ENCODE peak calls at places on chromosomes 3 and 15, in four cellular contexts. Z is Peyer's patch, B is endothelial cell of umbilical vein, Q is Panc1. V is an unnamed sample.

GRCh38 chr3:37599779-37600178 is 261.9 kb upstream of the CTDSPL start:
- DNase-seq in Q (no peak), Z (no peak), B (no peak), V (no peak)

GRCh38 chr3:2465842-2466241 is 367.2 kb downstream of the CNTN4 start:
- DNase-seq in Z (no peak), Q (no peak), B (no peak), V (no peak)

GRCh38 chr3:58679451-58679850 is 12.9 kb upstream of the FAM3D start:
- DNase-seq in B (no peak), Q (no peak), Z (no peak), V (no peak)

GRCh38 chr3:3847994-3848970 is 49.1 kb downstream of the LRRN1 start:
- DNase-seq in Q (no peak), B (no peak), Z (no peak), V (no peak)

GRCh38 chr15:32878849-32879795 is 161.3 kb downstream of the GREM1 start:
- DNase-seq in Q (no peak), Z (no peak), B (no peak), V (no peak)

GRCh38 chr3:15099364-15100098 is 583 bp upstream of the RBSN start:
- DNase-seq in B (no peak), Q (no peak), Z (no peak), V (no peak)

GRCh38 chr3:139121513-139122220 is 77.0 kb upstream of the PRR23C start:
- DNase-seq in B (no peak), Z (no peak), Q (no peak), V (no peak)

GRCh38 chr15:64158363-64159134 is 4.3 kb downstream of the PPIB start:
- DNase-seq in Z (no peak), B (no peak), Q (no peak), V (no peak)

GRCh38 chr3:124296416-124296815 is 304.5 kb upstream of the ROPN1 start:
- DNase-seq in Z (no peak), Q (no peak), B (no peak), V (no peak)

GRCh38 chr15:70559223-70559823 is 204.0 kb downstream of the UACA start:
- DNase-seq in Z (peak; percentile 79), Q (no peak), B (peak; percentile 55), V (peak; percentile 78)

GRCh38 chr3:71089271-71089670 is 494.3 kb downstream of the FOXP1 start:
- DNase-seq in Q (no peak), Z (no peak), B (no peak), V (no peak)

GRCh38 chr3:95272791-95273190 is 1209.9 kb downstream of the NSUN3 start:
- DNase-seq in Q (no peak), Z (no peak), B (no peak), V (no peak)

GRCh38 chr3:43455233-43455632 is 166.6 kb downstream of the ANO10 start:
- DNase-seq in Q (peak; percentile 15), B (peak; percentile 35), Z (no peak), V (no peak)

GRCh38 chr3:13276438-13277129 is 143.5 kb downstream of the NUP210 start:
- DNase-seq in Z (no peak), B (no peak), Q (no peak), V (no peak)

GRCh38 chr15:93076217-93076616 is 12.8 kb downstream of the RGMA start:
- DNase-seq in Q (no peak), Z (no peak), B (no peak), V (no peak)

GRCh38 chr15:93080451-93080850 is 8.6 kb downstream of the RGMA start:
- DNase-seq in Z (no peak), Q (no peak), B (no peak), V (no peak)

GRCh38 chr15:93073465-93073952 is 15.5 kb downstream of the RGMA start:
- DNase-seq in Q (no peak), B (no peak), Z (no peak), V (no peak)

GRCh38 chr15:93074596-93074995 is 14.4 kb downstream of the RGMA start:
- DNase-seq in B (no peak), Q (no peak), Z (no peak), V (no peak)

DNA sequence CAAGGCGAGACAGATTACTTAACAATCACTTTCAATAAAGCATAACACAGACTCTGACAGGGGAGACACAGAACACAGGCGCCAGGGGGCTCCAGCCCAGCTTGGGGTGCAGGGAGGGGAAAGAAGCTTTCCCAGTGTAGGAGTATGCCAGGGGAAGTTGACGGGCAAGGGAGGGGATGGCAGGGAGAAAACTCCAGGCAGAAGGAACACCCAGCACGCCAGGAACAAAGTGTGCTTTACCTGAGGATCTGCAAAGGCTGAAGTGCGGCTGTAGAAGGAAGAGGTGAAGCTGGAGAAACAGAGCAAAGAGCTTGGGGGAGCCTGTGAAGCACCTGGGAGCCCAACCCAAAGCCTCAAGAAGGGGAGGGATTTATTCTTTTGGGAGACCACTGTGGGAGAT is 12.1 kb downstream of the RGMA start:
- DNase-seq in Q (no peak), B (no peak), Z (no peak), V (no peak)
- H3K27me3 ChIP-seq in Q (peaks cover 29% of the 10 kb centered on the region), B (peaks cover 18% of the 10 kb centered on the region), Z (peaks cover 7% of the 10 kb centered on the region), V (peaks cover 11% of the 10 kb centered on the region)

GRCh38 chr3:4934050-4934449 is 45.2 kb upstream of the BHLHE40 start:
- DNase-seq in Q (no peak), Z (no peak), B (no peak), V (no peak)

GRCh38 chr3:4930501-4930900 is 48.7 kb upstream of the BHLHE40 start:
- DNase-seq in B (no peak), Q (no peak), Z (no peak), V (no peak)

GRCh38 chr3:4926892-4927291 is 52.3 kb upstream of the BHLHE40 start:
- DNase-seq in Q (no peak), Z (no peak), B (no peak), V (no peak)

GRCh38 chr3:4928277-4928789 is 50.9 kb upstream of the BHLHE40 start:
- DNase-seq in Q (no peak), B (no peak), Z (no peak), V (no peak)
- H3K36me3 ChIP-seq in Q (no peaks in the 10 kb centered on the region), B (no peaks in the 10 kb centered on the region), Z (no peaks in the 10 kb centered on the region), V (no peaks in the 10 kb centered on the region)

GRCh38 chr3:28564211-28564610 is 215.6 kb upstream of the AZI2 start:
- DNase-seq in B (no peak), Q (no peak), Z (no peak), V (no peak)
- H3K27ac ChIP-seq in B (no peak overlapping the region), Q (no peak overlapping the region), Z (no peak overlapping the region), V (no peak overlapping the region)

GRCh38 chr15:60006203-60006782 is 2.2 kb downstream of the FOXB1 start:
- DNase-seq in B (peak; percentile 22), Q (peak; percentile 10), Z (no peak), V (peak; percentile 68)
- H3K27me3 ChIP-seq in B (peaks cover 99% of the 10 kb centered on the region), Q (peaks cover 55% of the 10 kb centered on the region), Z (peaks cover 64% of the 10 kb centered on the region), V (peaks cover 92% of the 10 kb centered on the region)

DNA sequence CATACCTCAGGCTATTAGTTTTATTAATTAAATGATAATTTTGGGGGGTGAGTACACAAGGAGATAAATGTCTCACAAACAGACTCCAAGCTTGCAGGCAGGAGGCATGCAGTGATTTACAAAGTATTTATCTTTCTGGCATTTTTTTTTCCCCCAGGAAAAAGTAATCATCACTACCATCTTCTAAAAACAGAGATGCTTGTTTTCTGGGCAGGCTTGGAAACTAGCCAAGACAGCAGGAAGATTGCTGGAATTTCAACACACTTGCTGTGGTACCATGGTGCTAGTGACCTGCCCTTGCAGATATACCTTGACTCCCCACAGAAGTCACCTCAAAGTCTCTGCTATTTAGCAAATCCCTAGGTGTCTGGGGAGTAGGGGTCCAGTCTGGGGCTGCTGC is 732.8 kb upstream of the CFAP20DC start:
- DNase-seq in B (no peak), Z (no peak), Q (no peak), V (no peak)
- H3K36me3 ChIP-seq in B (no peaks in the 10 kb centered on the region), Z (no peaks in the 10 kb centered on the region), Q (no peaks in the 10 kb centered on the region), V (no peaks in the 10 kb centered on the region)

DNA sequence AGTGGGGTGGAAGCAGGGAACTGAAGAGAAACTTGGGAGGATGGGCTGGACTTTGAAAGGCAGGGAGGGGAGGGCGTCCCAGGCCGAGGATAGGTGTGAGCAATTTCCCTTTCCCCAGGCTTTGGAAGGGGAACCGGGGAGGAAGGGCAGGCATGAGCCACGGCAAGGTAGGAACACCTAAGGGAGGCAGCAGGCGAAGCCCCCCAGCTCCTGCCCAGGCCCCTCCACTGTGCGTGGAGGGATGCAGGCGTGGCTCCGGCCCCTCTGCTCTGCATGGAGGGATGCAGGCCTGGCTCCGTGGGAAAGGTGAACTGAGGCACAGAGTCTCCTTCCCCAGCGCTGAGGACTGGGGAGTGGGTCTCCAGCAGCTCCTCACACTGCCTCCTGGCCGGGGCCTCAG is 236.4 kb downstream of the XXYLT1 start:
- DNase-seq in Z (no peak), B (no peak), Q (no peak), V (no peak)
- H3K27ac ChIP-seq in Z (no peak overlapping the region), B (no peak overlapping the region), Q (peak overlapping the region; percentile 89), V (no peak overlapping the region)

V was measured in CD8-positive, alpha-beta memory T cell.